ENCODE peak calls at places on chromosomes 3 and 15, in five cellular contexts. O is GOT3; L is neuronal stem cell; M is M059J; X is CD4-positive, CD25-positive, alpha-beta regulatory T cell. D is an unnamed sample.

GRCh38 chr15:66008920-66009572 is 139.8 kb downstream of the RAB11A start:
- DNase-seq in O (no peak), L (no peak), M (peak), X (no peak), D (peak)

GRCh38 chr3:97102641-97103040 is 288.2 kb downstream of the EPHA6 start:
- DNase-seq in O (no peak), L (no peak), M (no peak), X (no peak), D (no peak)

GRCh38 chr3:193837347-193837827 is 244.4 kb downstream of the OPA1 start:
- DNase-seq in O (no peak), L (no peak), M (no peak), X (no peak), D (no peak)

GRCh38 chr15:82739086-82739485 is 29.4 kb upstream of the AP3B2 start:
- DNase-seq in O (no peak), L (no peak), M (peak), X (no peak), D (no peak)

GRCh38 chr3:68972358-68972979 is 40.1 kb upstream of the TAFA4 start:
- DNase-seq in O (no peak), L (peak), M (peak), X (no peak), D (peak)

GRCh38 chr3:114674041-114674440 is 380.2 kb downstream of the TIGIT start:
- DNase-seq in O (no peak), L (no peak), M (peak), X (no peak), D (no peak)

GRCh38 chr3:50588759-50589433 is 19.6 kb downstream of the HEMK1 start:
- DNase-seq in O (no peak), L (no peak), M (peak), X (no peak), D (no peak)

GRCh38 chr15:88904808-88905327 is 8.3 kb downstream of the MFGE8 start:
- DNase-seq in O (peak), L (peak), M (peak), X (peak), D (peak)

GRCh38 chr3:161266731-161267150 is 45.6 kb downstream of the NMD3 start:
- DNase-seq in O (no peak), L (no peak), M (peak), X (no peak), D (peak)

GRCh38 chr3:193548406-193548805 is 6.3 kb downstream of the ATP13A4 start:
- DNase-seq in O (no peak), L (no peak), M (peak), X (no peak), D (no peak)